ENCODE peak calls at places on chromosomes 3 and 15, in five cellular contexts. I, Q, Y, U and L are unnamed samples.

GRCh38 chr3:197335428-197336132 is 37.2 kb upstream of the DLG1 start:
- DNase-seq in I (no peak), Q (no peak), Y (no peak), U (no peak), L (no peak)

GRCh38 chr3:169026543-169027181 is 636.9 kb downstream of the MECOM start:
- DNase-seq in I (peak; percentile 87), Q (peak; percentile 26), Y (no peak), U (no peak), L (no peak)

GRCh38 chr15:51842852-51843737 is 13.6 kb downstream of the TMOD3 start:
- DNase-seq in I (peak; percentile 51), Q (peak; percentile 82), Y (no peak), U (no peak), L (no peak)

GRCh38 chr15:69735126-69735525 is 282.5 kb downstream of the RPLP1 start:
- DNase-seq in I (no peak), Q (no peak), Y (no peak), U (no peak), L (no peak)

GRCh38 chr15:35540885-35541284 is 5.1 kb downstream of the DPH6 start:
- DNase-seq in I (no peak), Q (no peak), Y (no peak), U (no peak), L (no peak)

GRCh38 chr3:187619461-187619860 is 50.7 kb downstream of the SST start:
- DNase-seq in I (no peak), Q (no peak), Y (no peak), U (no peak), L (no peak)

GRCh38 chr3:99659965-99660364 is 21.6 kb downstream of the COL8A1 start:
- DNase-seq in I (no peak), Q (no peak), Y (peak; percentile 38), U (no peak), L (no peak)

GRCh38 chr3:152885066-152885465 is 50.1 kb downstream of the P2RY1 start:
- DNase-seq in I (no peak), Q (no peak), Y (peak; percentile 6), U (no peak), L (no peak)

GRCh38 chr3:124752051-124752450 is 21.8 kb downstream of the UMPS start:
- DNase-seq in I (no peak), Q (no peak), Y (no peak), U (no peak), L (no peak)

GRCh38 chr3:12719984-12720656 is 38.9 kb downstream of the TMEM40 start:
- DNase-seq in I (peak; percentile 93), Q (peak; percentile 75), Y (peak; percentile 82), U (peak; percentile 71), L (peak; percentile 89)

GRCh38 chr15:43249699-43250203 is 17.0 kb downstream of the TGM5 start:
- DNase-seq in I (no peak), Q (no peak), Y (no peak), U (no peak), L (no peak)

GRCh38 chr15:66291816-66292215 is 1.6 kb upstream of the DIS3L start:
- DNase-seq in I (no peak), Q (no peak), Y (no peak), U (no peak), L (no peak)

GRCh38 chr15:62419206-62419605 is 254.1 kb upstream of the C2CD4B start:
- DNase-seq in I (no peak), Q (no peak), Y (no peak), U (no peak), L (no peak)

GRCh38 chr3:189841474-189842205 is 210.5 kb downstream of the TP63 start:
- DNase-seq in I (no peak), Q (no peak), Y (no peak), U (no peak), L (no peak)

GRCh38 chr3:126528419-126528799 is 4.5 kb downstream of the CHST13 start:
- DNase-seq in I (no peak), Q (no peak), Y (no peak), U (no peak), L (no peak)

GRCh38 chr3:16927485-16927884 is 42.7 kb downstream of the PLCL2 start:
- DNase-seq in I (no peak), Q (no peak), Y (no peak), U (peak; percentile 27), L (no peak)

GRCh38 chr3:14123308-14124222 is 1.1 kb downstream of the CHCHD4 start:
- DNase-seq in I (no peak), Q (no peak), Y (no peak), U (no peak), L (peak; percentile 15)

GRCh38 chr15:39594056-39594763 is 13.3 kb downstream of the THBS1 start:
- DNase-seq in I (peak; percentile 14), Q (no peak), Y (no peak), U (no peak), L (no peak)

GRCh38 chr15:94110476-94111130 is 120.8 kb upstream of the MCTP2 start:
- DNase-seq in I (no peak), Q (no peak), Y (no peak), U (no peak), L (no peak)

GRCh38 chr3:136621628-136622027 is 130.6 kb downstream of the STAG1 start:
- DNase-seq in I (no peak), Q (no peak), Y (no peak), U (no peak), L (no peak)

GRCh38 chr3:3288288-3288687 is 108.8 kb upstream of the CRBN start:
- DNase-seq in I (no peak), Q (no peak), Y (no peak), U (no peak), L (no peak)

GRCh38 chr3:136994772-136995516 is 37.2 kb downstream of the IL20RB start:
- DNase-seq in I (peak; percentile 90), Q (no peak), Y (peak; percentile 92), U (no peak), L (peak; percentile 92)

GRCh38 chr15:42735382-42736165 is 1.4 kb downstream of the CDAN1 start:
- DNase-seq in I (no peak), Q (no peak), Y (no peak), U (no peak), L (no peak)

GRCh38 chr15:101337976-101338375 is 42.9 kb upstream of the SNRPA1 start:
- DNase-seq in I (no peak), Q (no peak), Y (no peak), U (no peak), L (no peak)

GRCh38 chr3:66998899-66999235 is 760 bp downstream of the KBTBD8 start:
- DNase-seq in I (no peak), Q (no peak), Y (no peak), U (no peak), L (no peak)

GRCh38 chr15:49372366-49372765 is 50.7 kb upstream of the FGF7 start:
- DNase-seq in I (no peak), Q (no peak), Y (no peak), U (no peak), L (no peak)

GRCh38 chr3:9037113-9037715 is 73.9 kb upstream of the RAD18 start:
- DNase-seq in I (no peak), Q (no peak), Y (peak; percentile 43), U (no peak), L (peak; percentile 73)

GRCh38 chr3:130814691-130815472 is 68.3 kb upstream of the PIK3R4 start:
- DNase-seq in I (no peak), Q (no peak), Y (no peak), U (no peak), L (no peak)

GRCh38 chr3:14113964-14114667 is 10.6 kb downstream of the CHCHD4 start:
- DNase-seq in I (peak; percentile 86), Q (no peak), Y (no peak), U (no peak), L (no peak)

GRCh38 chr3:48630407-48630806 is 4.9 kb downstream of the SLC26A6 start:
- DNase-seq in I (no peak), Q (no peak), Y (no peak), U (no peak), L (no peak)
- H3K27ac ChIP-seq in I (no peak overlapping the region), Q (no peak overlapping the region), Y (no peak overlapping the region), U (no peak overlapping the region), L (no peak overlapping the region)

DNA sequence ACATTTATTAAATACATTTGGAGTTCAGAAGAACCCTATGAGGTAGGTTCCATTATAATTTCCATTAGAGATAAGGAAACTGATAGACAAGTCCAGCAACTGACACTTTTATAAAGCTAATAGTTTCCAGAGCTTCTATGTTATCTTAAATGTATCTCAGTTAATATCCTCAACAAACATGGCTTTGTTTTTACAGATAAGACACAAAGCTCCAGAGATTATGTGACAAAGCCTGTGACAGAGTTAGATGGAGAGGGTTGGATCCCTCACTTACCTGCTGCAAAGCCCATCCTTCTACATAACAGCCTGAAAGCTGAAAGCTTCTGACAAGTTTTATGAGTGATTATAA is 473 bp upstream of the COMMD2 start:
- DNase-seq in I (no peak), Q (no peak), Y (no peak), U (no peak), L (no peak)
- H3K4me3 ChIP-seq in I (peak overlapping the region; percentile 86), Q (peak overlapping the region; percentile 93), Y (peak overlapping the region; percentile 85), U (peak overlapping the region; percentile 80), L (peak overlapping the region; percentile 88)

GRCh38 chr3:154247806-154248480 is 76.3 kb downstream of the DHX36 start:
- DNase-seq in I (peak; percentile 8), Q (no peak), Y (no peak), U (no peak), L (no peak)

GRCh38 chr3:154252759-154253638 is 71.3 kb downstream of the DHX36 start:
- DNase-seq in I (peak; percentile 86), Q (peak; percentile 71), Y (peak; percentile 92), U (peak; percentile 55), L (peak; percentile 95)

DNA sequence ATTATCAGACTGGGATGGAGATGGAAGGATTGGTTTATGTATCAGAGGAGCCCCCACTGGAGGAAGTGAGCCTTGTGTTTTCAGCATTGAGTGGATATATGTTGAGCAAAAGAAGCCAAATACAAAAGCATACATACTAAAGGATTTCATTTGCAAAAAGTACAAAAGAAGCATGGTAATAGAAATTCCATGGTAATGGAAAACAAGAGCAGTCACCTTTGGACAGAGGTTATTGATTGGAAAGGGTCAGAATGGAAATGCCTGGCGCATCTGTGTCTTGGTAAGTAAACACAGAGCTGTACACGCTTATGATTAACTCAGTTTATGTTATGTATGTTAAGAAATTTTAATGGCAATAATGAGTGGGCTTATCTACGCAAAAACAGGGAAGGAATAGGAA is 72.7 kb downstream of the DHX36 start:
- DNase-seq in I (peak; percentile 53), Q (no peak), Y (no peak), U (no peak), L (no peak)
- H3K27me3 ChIP-seq in I (no peaks in the 10 kb centered on the region), Q (no peaks in the 10 kb centered on the region), Y (no peaks in the 10 kb centered on the region), U (no peaks in the 10 kb centered on the region), L (no peaks in the 10 kb centered on the region)

GRCh38 chr15:40915679-40916078 is 13.5 kb upstream of the DLL4 start:
- DNase-seq in I (no peak), Q (no peak), Y (no peak), U (no peak), L (no peak)

GRCh38 chr15:40914013-40914412 is 15.1 kb upstream of the DLL4 start:
- DNase-seq in I (no peak), Q (no peak), Y (no peak), U (no peak), L (no peak)

GRCh38 chr15:40912478-40912877 is 16.7 kb upstream of the DLL4 start:
- DNase-seq in I (no peak), Q (no peak), Y (no peak), U (no peak), L (no peak)

GRCh38 chr15:40915106-40915661 is 14.0 kb upstream of the DLL4 start:
- DNase-seq in I (no peak), Q (no peak), Y (no peak), U (no peak), L (no peak)

DNA sequence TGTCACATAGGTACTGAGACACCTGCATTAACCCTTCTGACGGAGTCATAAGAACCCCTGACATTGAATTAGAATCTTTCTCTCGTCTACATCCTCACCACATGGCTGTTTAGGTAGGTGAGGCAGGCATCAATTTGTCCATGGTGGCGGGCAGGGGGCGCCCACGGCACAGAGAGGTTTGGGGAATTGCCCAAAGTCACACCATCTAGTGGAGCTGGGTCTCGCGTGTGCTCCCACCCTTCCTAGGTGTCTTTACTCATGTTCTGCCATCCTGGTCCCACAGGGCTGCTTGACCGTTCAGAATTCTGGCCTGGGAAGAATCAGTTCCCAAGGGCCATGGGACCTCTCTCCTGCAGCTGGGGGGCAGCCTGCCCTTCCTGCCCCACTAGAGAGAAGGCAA is 14.7 kb upstream of the DLL4 start:
- DNase-seq in I (no peak), Q (no peak), Y (no peak), U (no peak), L (no peak)
- H3K27ac ChIP-seq in I (no peak overlapping the region), Q (no peak overlapping the region), Y (no peak overlapping the region), U (no peak overlapping the region), L (no peak overlapping the region)